ENCODE peak calls at places on chromosomes 2 and 18, in ten cellular contexts. O is activated T-helper 1 cell treated with anti-CD3 and anti-CD28 coated beads, Interleukin-12 subunit alpha, Interleukin-12 subunit beta, Interleukin-2, Interleukin-4 antibody, amounts not matched to agents 30 ng/mL and 10 ng/mL and 1 ng/mL, durations not matched to agents 14 hours and 24 hours and 36 hours; B is NB4; Q is NCI-H510A treated with DMSO at 0.1 percent for 48 hours; E is nephron progenitor cell; X is GM12865; L is type B pancreatic cell; H is Peyer's patch; T is tibial artery; G is T follicular helper cell. D is an unnamed sample.

GRCh38 chr2:360124-360523 is 72.2 kb upstream of the ALKAL2 start:
- DNase-seq in O (no peak), B (no peak), Q (no peak), E (no peak), X (no peak), L (no peak), H (no peak), T (no peak), G (no peak), D (no peak)

GRCh38 chr2:174729797-174730529 is 34.3 kb downstream of the CHRNA1 start:
- DNase-seq in O (peak; percentile 26), B (no peak), Q (peak; percentile 77), E (no peak), X (no peak), L (no peak), H (no peak), T (no peak), G (no peak), D (peak; percentile 23)

GRCh38 chr18:44682871-44683221 is 2.2 kb downstream of the SETBP1 start:
- DNase-seq in O (no peak), B (no peak), Q (peak; percentile 72), E (peak; percentile 61), X (no peak), L (no peak), H (no peak), T (peak; percentile 43), G (no peak), D (no peak)

GRCh38 chr18:56648307-56648706 is 2.9 kb upstream of the WDR7 start:
- DNase-seq in O (no peak), B (no peak), Q (no peak), E (no peak), X (no peak), L (no peak), H (no peak), T (no peak), G (no peak), D (no peak)

GRCh38 chr2:241456546-241456945 is 51.8 kb downstream of the STK25 start:
- DNase-seq in O (no peak), B (no peak), Q (no peak), E (no peak), X (no peak), L (no peak), H (no peak), T (no peak), G (no peak), D (no peak)

GRCh38 chr2:128501022-128501690 is 182.5 kb upstream of the HS6ST1 start:
- DNase-seq in O (no peak), B (no peak), Q (no peak), E (no peak), X (no peak), L (peak; percentile 42), H (peak; percentile 6), T (no peak), G (no peak), D (no peak)

GRCh38 chr18:33495278-33495677 is 54.8 kb upstream of the CCDC178 start:
- DNase-seq in O (no peak), B (peak; percentile 20), Q (peak; percentile 64), E (peak; percentile 29), X (peak; percentile 47), L (no peak), H (no peak), T (no peak), G (no peak), D (peak; percentile 25)

GRCh38 chr2:86686905-86687304 is 33.2 kb upstream of the RMND5A start:
- DNase-seq in O (no peak), B (no peak), Q (no peak), E (no peak), X (no peak), L (no peak), H (no peak), T (no peak), G (no peak), D (peak; percentile 82)

GRCh38 chr2:37671013-37671815 is at the start of gene CDC42EP3:
- DNase-seq in O (peak; percentile 59), B (peak; percentile 82), Q (peak; percentile 73), E (peak; percentile 83), X (peak; percentile 82), L (peak; percentile 77), H (peak; percentile 79), T (peak; percentile 35), G (peak; percentile 58), D (no peak)

GRCh38 chr2:96138146-96139145 is at the start of gene ASTL:
- DNase-seq in O (peak; percentile 53), B (peak; percentile 65), Q (peak; percentile 40), E (peak; percentile 50), X (peak; percentile 74), L (no peak), H (peak; percentile 59), T (no peak), G (peak; percentile 61), D (no peak)

GRCh38 chr2:73250872-73251846 is 17.1 kb downstream of the CCT7 start:
- DNase-seq in O (no peak), B (no peak), Q (no peak), E (no peak), X (no peak), L (no peak), H (no peak), T (no peak), G (no peak), D (no peak)

GRCh38 chr2:234251326-234252271 is 201.1 kb downstream of the SPP2 start:
- DNase-seq in O (no peak), B (no peak), Q (no peak), E (no peak), X (no peak), L (no peak), H (no peak), T (peak; percentile 58), G (no peak), D (no peak)

GRCh38 chr2:60961457-60961856 is 56.1 kb upstream of the PEX13 start:
- DNase-seq in O (no peak), B (peak; percentile 68), Q (peak; percentile 59), E (no peak), X (no peak), L (no peak), H (no peak), T (no peak), G (no peak), D (no peak)

GRCh38 chr2:136211671-136212070 is 93.7 kb upstream of the CXCR4 start:
- DNase-seq in O (no peak), B (peak; percentile 32), Q (no peak), E (no peak), X (no peak), L (no peak), H (no peak), T (no peak), G (no peak), D (no peak)

GRCh38 chr2:195535911-195536522 is 121.0 kb upstream of the SLC39A10 start:
- DNase-seq in O (peak; percentile 77), B (peak; percentile 98), Q (no peak), E (no peak), X (peak; percentile 90), L (no peak), H (peak; percentile 86), T (peak; percentile 64), G (peak; percentile 42), D (peak; percentile 17)

GRCh38 chr2:241110607-241111442 is 8.7 kb upstream of the MTERF4 start:
- DNase-seq in O (no peak), B (no peak), Q (no peak), E (no peak), X (peak; percentile 68), L (no peak), H (peak; percentile 57), T (no peak), G (no peak), D (no peak)

GRCh38 chr2:151827564-151828142 is 568 bp downstream of the ARL5A start:
- DNase-seq in O (peak; percentile 13), B (peak; percentile 65), Q (no peak), E (peak; percentile 45), X (peak; percentile 48), L (peak; percentile 74), H (peak; percentile 38), T (no peak), G (peak; percentile 6), D (no peak)

GRCh38 chr18:75384144-75384543 is 43.4 kb downstream of the SMIM21 start:
- DNase-seq in O (no peak), B (no peak), Q (no peak), E (no peak), X (no peak), L (no peak), H (no peak), T (no peak), G (no peak), D (no peak)

GRCh38 chr2:241945803-241946202 is 76.3 kb downstream of the RTP5 start:
- DNase-seq in O (no peak), B (no peak), Q (no peak), E (no peak), X (no peak), L (no peak), H (no peak), T (no peak), G (no peak), D (no peak)

GRCh38 chr2:149387411-149387810 is 57.0 kb downstream of the LYPD6 start:
- DNase-seq in O (no peak), B (no peak), Q (no peak), E (no peak), X (no peak), L (no peak), H (no peak), T (no peak), G (no peak), D (no peak)

GRCh38 chr2:212974692-212975091 is 176.7 kb downstream of the IKZF2 start:
- DNase-seq in O (no peak), B (peak; percentile 67), Q (peak; percentile 8), E (no peak), X (no peak), L (no peak), H (no peak), T (no peak), G (no peak), D (no peak)

GRCh38 chr2:135839713-135840112 is 2.7 kb upstream of the LCT start:
- DNase-seq in O (no peak), B (no peak), Q (no peak), E (no peak), X (no peak), L (no peak), H (no peak), T (no peak), G (no peak), D (no peak)

GRCh38 chr2:183837157-183837556 is 712.9 kb downstream of the NUP35 start:
- DNase-seq in O (no peak), B (no peak), Q (no peak), E (no peak), X (no peak), L (no peak), H (no peak), T (no peak), G (no peak), D (no peak)

GRCh38 chr18:43648002-43648401 is 370.7 kb upstream of the SYT4 start:
- DNase-seq in O (no peak), B (no peak), Q (no peak), E (no peak), X (no peak), L (no peak), H (no peak), T (no peak), G (no peak), D (no peak)